ENCODE peak calls at places on chromosomes 3 and 15, in five cellular contexts. Z, A, B, L and V are unnamed samples.

GRCh38 chr15:25238716-25239470 is 199.9 kb downstream of the UBE3A start:
- DNase-seq in L (no peak), A (no peak), Z (no peak), B (no peak), V (no peak)

GRCh38 chr15:33547876-33548275 is 237.1 kb downstream of the RYR3 start:
- DNase-seq in Z (peak; percentile 55), A (no peak), B (peak; percentile 13), L (peak; percentile 89), V (no peak)

GRCh38 chr3:7630925-7631324 is 770.0 kb downstream of the GRM7 start:
- DNase-seq in L (peak; percentile 38), B (no peak), Z (peak; percentile 75), A (no peak), V (no peak)

GRCh38 chr15:66877558-66878285 is 175.7 kb downstream of the SMAD6 start:
- DNase-seq in L (no peak), A (no peak), Z (no peak), B (no peak), V (no peak)

GRCh38 chr15:77550275-77551251 is 82.1 kb downstream of the LINGO1 start:
- DNase-seq in L (peak; percentile 40), A (no peak), B (no peak), Z (no peak), V (no peak)

GRCh38 chr3:98741121-98741716 is 21.9 kb upstream of the ST3GAL6 start:
- DNase-seq in Z (peak; percentile 72), A (no peak), L (peak; percentile 82), B (peak; percentile 27), V (no peak)

GRCh38 chr3:192090586-192090985 is 629.6 kb downstream of the PYDC2 start:
- DNase-seq in A (no peak), B (peak; percentile 19), L (peak; percentile 40), Z (no peak), V (no peak)

GRCh38 chr3:127042634-127043033 is 59.7 kb downstream of the PLXNA1 start:
- DNase-seq in Z (no peak), B (no peak), A (no peak), L (no peak), V (no peak)

GRCh38 chr3:157830865-157831264 is 275.4 kb downstream of the SHOX2 start:
- DNase-seq in Z (no peak), B (no peak), A (no peak), L (no peak), V (no peak)

GRCh38 chr3:49805367-49805782 is 2.3 kb downstream of the INKA1 start:
- DNase-seq in A (no peak), L (no peak), Z (peak; percentile 93), B (no peak), V (peak; percentile 40)

GRCh38 chr3:191492601-191493000 is 31.6 kb downstream of the PYDC2 start:
- DNase-seq in Z (peak; percentile 9), L (no peak), B (no peak), A (no peak), V (no peak)

GRCh38 chr3:134859341-134859740 is 64.3 kb downstream of the EPHB1 start:
- DNase-seq in B (no peak), A (no peak), Z (no peak), L (no peak), V (no peak)

GRCh38 chr3:53426918-53427317 is 67.5 kb upstream of the CACNA1D start:
- DNase-seq in L (no peak), A (no peak), B (peak; percentile 47), Z (no peak), V (no peak)

GRCh38 chr3:73540969-73541740 is 83.6 kb downstream of the PDZRN3 start:
- DNase-seq in L (no peak), Z (no peak), B (no peak), A (no peak), V (no peak)

GRCh38 chr15:100902436-100903190 is 16.5 kb upstream of the LRRK1 start:
- DNase-seq in A (no peak), Z (peak; percentile 90), B (peak; percentile 7), L (no peak), V (no peak)

GRCh38 chr15:41987246-41987924 is 15.0 kb upstream of the EHD4 start:
- DNase-seq in L (no peak), B (no peak), A (no peak), Z (no peak), V (no peak)

GRCh38 chr3:139263798-139264197 is 80.0 kb upstream of the MRPS22 start:
- DNase-seq in B (no peak), L (no peak), A (no peak), Z (no peak), V (no peak)

GRCh38 chr15:98727115-98728040 is 79.0 kb downstream of the IGF1R start:
- DNase-seq in L (peak; percentile 98), B (peak; percentile 89), Z (peak; percentile 92), A (no peak), V (no peak)

GRCh38 chr3:127000128-127000527 is 17.2 kb downstream of the PLXNA1 start:
- DNase-seq in Z (no peak), L (no peak), A (no peak), B (no peak), V (no peak)

GRCh38 chr3:148004331-148004730 is 595.2 kb downstream of the ZIC1 start:
- DNase-seq in L (no peak), Z (no peak), B (no peak), A (no peak), V (no peak)

GRCh38 chr3:70488816-70489215 is 176.4 kb upstream of the MDFIC2 start:
- DNase-seq in B (no peak), L (peak; percentile 5), Z (no peak), A (no peak), V (no peak)

GRCh38 chr15:57224664-57225063 is 151.6 kb upstream of the CGNL1 start:
- DNase-seq in B (no peak), A (no peak), L (no peak), Z (no peak), V (no peak)

GRCh38 chr3:183489455-183490210 is 61.2 kb upstream of the MCF2L2 start:
- DNase-seq in B (no peak), Z (no peak), L (no peak), A (no peak), V (no peak)